ENCODE peak calls at places on chromosomes 4 and X, in six cellular contexts. E is CD4-positive, alpha-beta memory T cell; R is cardiac muscle cell; Q is activated T-cell treated with anti-CD3 and anti-CD28 coated beads for 48 hours; V is nephron progenitor cell; N is T-cell. K is an unnamed sample.
A peak's percentile ranks its signal among the peaks of the same experiment; 100 is the strongest.

GRCh38 chrX:103488332-103488731 is 31.0 kb downstream of the RAB40A start:
- DNase-seq in E (no peak), R (peak; percentile 11), Q (no peak), V (no peak), N (no peak), K (no peak)

GRCh38 chr4:37644962-37645361 is 41.2 kb downstream of the RELL1 start:
- DNase-seq in E (no peak), R (no peak), Q (no peak), V (no peak), N (no peak), K (no peak)

GRCh38 chrX:40166582-40166981 is 68.8 kb upstream of the BCOR start:
- DNase-seq in E (no peak), R (no peak), Q (no peak), V (peak; percentile 35), N (no peak), K (no peak)

GRCh38 chr4:52037730-52038108 is 380 bp downstream of the SGCB start:
- DNase-seq in E (no peak), R (peak; percentile 75), Q (no peak), V (no peak), N (no peak), K (peak; percentile 27)

GRCh38 chrX:134684956-134685355 is 26.7 kb upstream of the PLAC1 start:
- DNase-seq in E (no peak), R (no peak), Q (no peak), V (no peak), N (no peak), K (no peak)

GRCh38 chrX:39627257-39627656 is 470.5 kb downstream of the BCOR start:
- DNase-seq in E (no peak), R (no peak), Q (no peak), V (no peak), N (no peak), K (no peak)

GRCh38 chrX:153689654-153690465 is 2.1 kb downstream of the SLC6A8 start:
- DNase-seq in E (no peak), R (no peak), Q (no peak), V (no peak), N (no peak), K (no peak)

GRCh38 chr4:120466429-120466828 is 399.8 kb upstream of the MAD2L1 start:
- DNase-seq in E (no peak), R (peak; percentile 43), Q (no peak), V (peak; percentile 14), N (no peak), K (no peak)

GRCh38 chr4:152259866-152260265 is 276.0 kb downstream of the FBXW7 start:
- DNase-seq in E (no peak), R (no peak), Q (no peak), V (no peak), N (no peak), K (no peak)

GRCh38 chrX:2696698-2697215 is 5.7 kb downstream of the CD99 start:
- DNase-seq in E (peak; percentile 68), R (no peak), Q (no peak), V (no peak), N (no peak), K (no peak)

GRCh38 chr4:127782275-127783025 is at the start of gene HSPA4L:
- DNase-seq in E (peak; percentile 30), R (peak; percentile 90), Q (peak; percentile 8), V (peak; percentile 50), N (no peak), K (peak; percentile 71)

GRCh38 chrX:27599928-27600327 is 9.8 kb downstream of the DCAF8L2 start:
- DNase-seq in E (no peak), R (no peak), Q (no peak), V (no peak), N (no peak), K (no peak)

GRCh38 chr4:7320413-7320812 is 114.3 kb downstream of the PSAPL1 start:
- DNase-seq in E (no peak), R (no peak), Q (no peak), V (no peak), N (no peak), K (peak; percentile 69)

GRCh38 chr4:131427000-131427399 is 1722.1 kb upstream of the PCDH10 start:
- DNase-seq in E (no peak), R (no peak), Q (no peak), V (no peak), N (no peak), K (no peak)

GRCh38 chr4:109213056-109213455 is 89.4 kb downstream of the COL25A1 start:
- DNase-seq in E (no peak), R (no peak), Q (no peak), V (no peak), N (no peak), K (no peak)

GRCh38 chrX:16212024-16212423 is 44.7 kb downstream of the MAGEB17 start:
- DNase-seq in E (no peak), R (no peak), Q (no peak), V (no peak), N (no peak), K (no peak)